ENCODE peak calls at places on chromosomes 16 and 17, in seven cellular contexts. One of them, this sample, is unnamed.

GRCh38 chr17:7538891-7539290 is 10.0 kb upstream of the TNFSF12 start:
- DNase-seq in neuronal stem cell: no peak
- DNase-seq in IMR-90: peak; percentile 34
- DNase-seq in mesendoderm: no peak
- DNase-seq in H1: no peak
- DNase-seq in H9: no peak
- DNase-seq in mesenchymal stem cell: no peak
- DNase-seq in this sample: no peak

GRCh38 chr17:50631195-50631907 is 3.3 kb upstream of the ABCC3 start:
- DNase-seq in neuronal stem cell: no peak
- DNase-seq in IMR-90: no peak
- DNase-seq in mesendoderm: no peak
- DNase-seq in H1: no peak
- DNase-seq in H9: no peak
- DNase-seq in mesenchymal stem cell: no peak
- DNase-seq in this sample: no peak

GRCh38 chr16:9966569-9967157 is 215.6 kb downstream of the GRIN2A start:
- DNase-seq in neuronal stem cell: no peak
- DNase-seq in IMR-90: no peak
- DNase-seq in mesendoderm: peak; percentile 6
- DNase-seq in H1: no peak
- DNase-seq in H9: no peak
- DNase-seq in mesenchymal stem cell: peak; percentile 8
- DNase-seq in this sample: no peak

GRCh38 chr16:69904495-69905170 is 46.5 kb upstream of the CLEC18A start:
- DNase-seq in neuronal stem cell: no peak
- DNase-seq in IMR-90: no peak
- DNase-seq in mesendoderm: peak; percentile 29
- DNase-seq in H1: no peak
- DNase-seq in H9: peak; percentile 51
- DNase-seq in mesenchymal stem cell: no peak
- DNase-seq in this sample: peak; percentile 55

GRCh38 chr16:4958510-4959111 is 481 bp downstream of the SEC14L5 start:
- DNase-seq in neuronal stem cell: no peak
- DNase-seq in IMR-90: no peak
- DNase-seq in mesendoderm: no peak
- DNase-seq in H1: no peak
- DNase-seq in H9: no peak
- DNase-seq in mesenchymal stem cell: no peak
- DNase-seq in this sample: no peak

GRCh38 chr16:51624083-51624775 is 473.2 kb upstream of the SALL1 start:
- DNase-seq in neuronal stem cell: no peak
- DNase-seq in IMR-90: no peak
- DNase-seq in mesendoderm: no peak
- DNase-seq in H1: no peak
- DNase-seq in H9: no peak
- DNase-seq in mesenchymal stem cell: peak; percentile 2
- DNase-seq in this sample: no peak

GRCh38 chr16:22402191-22402590 is 27.8 kb upstream of the CDR2 start:
- DNase-seq in neuronal stem cell: no peak
- DNase-seq in IMR-90: peak; percentile 20
- DNase-seq in mesendoderm: no peak
- DNase-seq in H1: no peak
- DNase-seq in H9: no peak
- DNase-seq in mesenchymal stem cell: no peak
- DNase-seq in this sample: no peak

GRCh38 chr16:83898463-83899271 is at the start of gene MLYCD:
- DNase-seq in neuronal stem cell: peak; percentile 68
- DNase-seq in IMR-90: peak; percentile 58
- DNase-seq in mesendoderm: peak; percentile 87
- DNase-seq in H1: peak; percentile 80
- DNase-seq in H9: peak; percentile 91
- DNase-seq in mesenchymal stem cell: peak; percentile 76
- DNase-seq in this sample: peak; percentile 93

GRCh38 chr17:20968913-20969616 is 73.7 kb downstream of the USP22 start:
- DNase-seq in neuronal stem cell: no peak
- DNase-seq in IMR-90: no peak
- DNase-seq in mesendoderm: no peak
- DNase-seq in H1: no peak
- DNase-seq in H9: no peak
- DNase-seq in mesenchymal stem cell: no peak
- DNase-seq in this sample: no peak
- H2BK120ac ChIP-seq in neuronal stem cell: no peak overlapping the region
- H2BK120ac ChIP-seq in IMR-90: no peak overlapping the region
- H2BK120ac ChIP-seq in mesendoderm: no peak overlapping the region
- H2BK120ac ChIP-seq in H1: no peak overlapping the region
- H2BK120ac ChIP-seq in H9: no peak overlapping the region
- H2BK120ac ChIP-seq in mesenchymal stem cell: no peak overlapping the region
- H2BK120ac ChIP-seq in this sample: no peak overlapping the region

GRCh38 chr17:15744885-15745284 is 12.8 kb downstream of the TBC1D26 start:
- DNase-seq in neuronal stem cell: no peak
- DNase-seq in IMR-90: no peak
- DNase-seq in mesendoderm: peak; percentile 89
- DNase-seq in H1: no peak
- DNase-seq in H9: peak; percentile 45
- DNase-seq in mesenchymal stem cell: no peak
- DNase-seq in this sample: no peak
- H2BK120ac ChIP-seq in neuronal stem cell: no peak overlapping the region
- H2BK120ac ChIP-seq in IMR-90: no peak overlapping the region
- H2BK120ac ChIP-seq in mesendoderm: no peak overlapping the region
- H2BK120ac ChIP-seq in H1: no peak overlapping the region
- H2BK120ac ChIP-seq in H9: no peak overlapping the region
- H2BK120ac ChIP-seq in mesenchymal stem cell: no peak overlapping the region
- H2BK120ac ChIP-seq in this sample: no peak overlapping the region

DNA sequence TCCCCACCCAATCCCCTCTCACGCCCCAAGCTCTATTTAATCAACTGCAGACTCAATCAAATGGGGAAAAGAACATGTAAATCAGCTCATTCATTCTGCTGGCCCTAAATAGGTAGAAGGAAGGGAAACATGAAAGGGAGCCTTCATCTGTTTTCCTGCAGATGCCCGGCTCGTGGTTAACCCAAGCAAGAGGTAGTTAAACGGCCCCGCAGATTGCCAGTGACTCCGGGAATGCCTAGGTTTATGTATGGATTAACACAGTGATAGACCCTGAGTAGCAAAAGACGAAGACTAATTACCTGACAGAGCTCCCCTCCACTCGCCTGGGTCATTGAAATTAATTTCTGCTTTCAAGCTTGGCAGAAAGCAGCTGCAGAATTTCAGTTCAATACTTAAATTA is 542.0 kb downstream of the WWOX start:
- DNase-seq in neuronal stem cell: no peak
- DNase-seq in IMR-90: no peak
- DNase-seq in mesendoderm: no peak
- DNase-seq in H1: no peak
- DNase-seq in H9: no peak
- DNase-seq in mesenchymal stem cell: no peak
- DNase-seq in this sample: no peak
- H2BK120ac ChIP-seq in neuronal stem cell: no peak overlapping the region
- H2BK120ac ChIP-seq in IMR-90: no peak overlapping the region
- H2BK120ac ChIP-seq in mesendoderm: no peak overlapping the region
- H2BK120ac ChIP-seq in H1: no peak overlapping the region
- H2BK120ac ChIP-seq in H9: no peak overlapping the region
- H2BK120ac ChIP-seq in mesenchymal stem cell: no peak overlapping the region
- H2BK120ac ChIP-seq in this sample: peak overlapping the region; percentile 77

DNA sequence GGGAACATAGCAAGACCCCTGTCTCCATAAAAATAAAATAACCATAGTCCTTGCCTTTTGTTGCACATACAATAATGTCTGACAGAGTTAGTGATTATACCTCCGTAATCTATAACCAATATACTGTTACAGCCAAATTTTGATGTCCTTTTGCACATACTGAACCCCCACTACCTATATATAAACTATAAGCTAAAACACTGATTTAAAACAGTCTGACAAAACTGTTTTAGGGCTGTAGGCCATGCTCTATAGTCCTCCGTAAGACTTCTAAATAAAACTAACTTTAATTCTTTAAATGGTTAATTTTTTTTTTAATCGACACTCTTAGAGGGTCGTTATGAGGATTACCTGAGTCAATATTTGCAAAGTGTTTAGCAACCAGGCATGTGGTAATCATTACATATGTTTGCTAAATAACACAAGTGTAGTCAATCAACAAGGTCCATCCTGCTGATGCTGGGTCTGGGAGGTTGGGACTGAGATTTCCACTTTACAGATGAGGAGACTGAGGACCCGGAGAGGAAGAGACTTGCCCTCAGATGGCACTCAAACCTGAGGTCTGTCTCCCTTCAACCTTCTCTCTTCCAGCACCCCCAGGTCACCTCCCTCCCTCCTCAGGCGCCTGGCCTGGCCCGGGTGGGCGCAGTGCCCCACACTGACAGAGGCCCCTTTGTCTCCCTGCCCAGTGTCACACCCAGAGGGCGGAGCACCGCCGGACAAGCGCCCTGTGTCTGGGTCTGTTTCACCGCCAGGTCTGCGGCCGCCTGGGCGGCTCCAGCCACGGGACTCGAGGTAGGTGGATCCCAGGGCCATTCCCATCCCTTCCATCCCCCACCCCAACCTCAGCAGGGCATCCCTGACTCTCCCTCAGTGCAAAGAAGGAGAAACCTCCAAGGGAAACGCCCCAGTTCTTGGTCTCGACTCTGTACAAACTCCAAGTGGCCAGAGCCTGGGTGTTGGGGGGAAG is 10.3 kb downstream of the ZNF385C start:
- DNase-seq in neuronal stem cell: no peak
- DNase-seq in IMR-90: no peak
- DNase-seq in mesendoderm: no peak
- DNase-seq in H1: no peak
- DNase-seq in H9: no peak
- DNase-seq in mesenchymal stem cell: no peak
- DNase-seq in this sample: no peak
- H2BK120ac ChIP-seq in neuronal stem cell: no peak overlapping the region
- H2BK120ac ChIP-seq in IMR-90: no peak overlapping the region
- H2BK120ac ChIP-seq in mesendoderm: no peak overlapping the region
- H2BK120ac ChIP-seq in H1: no peak overlapping the region
- H2BK120ac ChIP-seq in H9: no peak overlapping the region
- H2BK120ac ChIP-seq in mesenchymal stem cell: no peak overlapping the region
- H2BK120ac ChIP-seq in this sample: no peak overlapping the region